ENCODE peak calls at places on chromosomes 2 and 18, in four cellular contexts. O is HFFc6, K is brain microvascular endothelial cell, U is ascending aorta. E is an unnamed sample.

GRCh38 chr2:237553959-237554358 is 12.4 kb upstream of the PRLH start:
- DNase-seq in O (no peak), U (no peak), K (no peak), E (no peak)

GRCh38 chr18:48975221-48975816 is 24.6 kb upstream of the SMAD7 start:
- DNase-seq in K (no peak), U (no peak), O (no peak), E (no peak)

GRCh38 chr2:217204358-217204757 is 344.5 kb upstream of the TNP1 start:
- DNase-seq in U (no peak), K (no peak), O (peak), E (no peak)

GRCh38 chr2:239110595-239111048 is 262.7 kb downstream of the TWIST2 start:
- DNase-seq in U (no peak), O (no peak), K (no peak), E (no peak)

GRCh38 chr2:113164930-113165585 is 8.7 kb upstream of the PSD4 start:
- DNase-seq in O (no peak), U (no peak), K (no peak), E (no peak)

GRCh38 chr18:13392899-13393298 is 174.3 kb downstream of the LDLRAD4 start:
- DNase-seq in O (no peak), U (no peak), K (no peak), E (no peak)

GRCh38 chr18:69580107-69580506 is 179.4 kb downstream of the DOK6 start:
- DNase-seq in K (no peak), U (no peak), O (no peak), E (no peak)

GRCh38 chr2:119126650-119127049 is 31.9 kb downstream of the C1QL2 start:
- DNase-seq in U (no peak), K (no peak), O (no peak), E (peak)

GRCh38 chr2:96693286-96694200 is 46.3 kb downstream of the LMAN2L start:
- DNase-seq in O (no peak), U (no peak), K (no peak), E (no peak)

GRCh38 chr2:156466739-156467405 is 30.7 kb downstream of the GPD2 start:
- DNase-seq in K (no peak), U (no peak), O (peak), E (no peak)

GRCh38 chr2:71777946-71778345 is 324.6 kb downstream of the DYSF start:
- DNase-seq in O (no peak), U (no peak), K (no peak), E (no peak)

GRCh38 chr2:48483916-48484315 is 46.0 kb upstream of the STON1 start:
- DNase-seq in K (peak), U (no peak), O (no peak), E (no peak)

GRCh38 chr18:36843784-36844183 is 14.9 kb downstream of the KIAA1328 start:
- DNase-seq in U (no peak), O (no peak), K (no peak), E (no peak)

GRCh38 chr2:80086831-80087230 is 217.7 kb downstream of the LRRTM1 start:
- DNase-seq in U (no peak), K (no peak), O (peak), E (no peak)

GRCh38 chr2:216328347-216328746 is 43.9 kb downstream of the MARCHF4 start:
- DNase-seq in K (peak), U (no peak), O (no peak), E (no peak)

GRCh38 chr18:77208969-77209368 is 40.7 kb upstream of the GALR1 start:
- DNase-seq in O (peak), U (no peak), K (peak), E (no peak)

GRCh38 chr2:208025814-208026184 is 472 bp upstream of the PLEKHM3 start:
- DNase-seq in O (no peak), U (no peak), K (no peak), E (no peak)

GRCh38 chr18:62324917-62325805 is at the start of gene TNFRSF11A:
- DNase-seq in O (no peak), K (no peak), U (no peak), E (peak)

GRCh38 chr2:158994920-158995676 is 26.7 kb downstream of the TANC1 start:
- DNase-seq in K (no peak), O (no peak), U (no peak), E (no peak)

GRCh38 chr2:84458436-84459027 is 548 bp downstream of the SUCLG1 start:
- DNase-seq in O (no peak), K (peak), U (no peak), E (no peak)

GRCh38 chr2:168793596-168793995 is 8.8 kb upstream of the NOSTRIN start:
- DNase-seq in K (no peak), O (no peak), U (no peak), E (no peak)

GRCh38 chr2:227363756-227364155 is 15.3 kb downstream of the TM4SF20 start:
- DNase-seq in K (no peak), O (no peak), U (no peak), E (no peak)

GRCh38 chr18:49490246-49490762 is 3.3 kb upstream of the C18orf32 start:
- DNase-seq in U (no peak), O (no peak), K (no peak), E (no peak)

GRCh38 chr2:45119038-45119437 is 109.8 kb upstream of the SIX2 start:
- DNase-seq in K (peak), O (peak), U (no peak), E (no peak)

GRCh38 chr2:241629762-241630435 is 7.1 kb downstream of the THAP4 start:
- DNase-seq in K (no peak), U (no peak), O (no peak), E (no peak)

GRCh38 chr2:14756981-14757657 is 124.6 kb downstream of the LRATD1 start:
- DNase-seq in U (no peak), K (peak), O (peak), E (no peak)

GRCh38 chr2:232377319-232377718 is 1.2 kb upstream of the ALPP start:
- DNase-seq in K (no peak), U (no peak), O (no peak), E (no peak)

GRCh38 chr18:23872701-23873550 is 141.6 kb upstream of the TTC39C start:
- DNase-seq in O (no peak), K (no peak), U (no peak), E (no peak)

GRCh38 chr2:7452110-7452851 is 535.1 kb downstream of the RNF144A start:
- DNase-seq in O (no peak), K (no peak), U (no peak), E (no peak)

GRCh38 chr2:7449287-7449686 is 532.1 kb downstream of the RNF144A start:
- DNase-seq in K (no peak), U (no peak), O (no peak), E (no peak)

GRCh38 chr2:7454592-7454991 is 537.4 kb downstream of the RNF144A start:
- DNase-seq in U (no peak), O (no peak), K (no peak), E (no peak)

GRCh38 chr2:7448578-7449264 is 531.5 kb downstream of the RNF144A start:
- DNase-seq in O (no peak), K (no peak), U (no peak), E (no peak)

GRCh38 chr2:7450188-7451156 is 533.3 kb downstream of the RNF144A start:
- DNase-seq in K (no peak), O (no peak), U (no peak), E (no peak)
- TF ChIP-seq CTCF in K (no peak), O (no peak), U (no peak), E (no peak)

GRCh38 chr2:147843864-147844690 is 752 bp upstream of the ACVR2A start:
- DNase-seq in K (peak), O (peak), U (peak), E (peak)
- TF ChIP-seq CTCF in K (peak), O (peak), U (peak), E (no peak)

GRCh38 chr18:78868330-78869316 is 111.0 kb upstream of the SALL3 start:
- DNase-seq in O (no peak), K (no peak), U (no peak), E (no peak)
- TF ChIP-seq CTCF in O (no peak), K (no peak), U (no peak), E (no peak)

DNA sequence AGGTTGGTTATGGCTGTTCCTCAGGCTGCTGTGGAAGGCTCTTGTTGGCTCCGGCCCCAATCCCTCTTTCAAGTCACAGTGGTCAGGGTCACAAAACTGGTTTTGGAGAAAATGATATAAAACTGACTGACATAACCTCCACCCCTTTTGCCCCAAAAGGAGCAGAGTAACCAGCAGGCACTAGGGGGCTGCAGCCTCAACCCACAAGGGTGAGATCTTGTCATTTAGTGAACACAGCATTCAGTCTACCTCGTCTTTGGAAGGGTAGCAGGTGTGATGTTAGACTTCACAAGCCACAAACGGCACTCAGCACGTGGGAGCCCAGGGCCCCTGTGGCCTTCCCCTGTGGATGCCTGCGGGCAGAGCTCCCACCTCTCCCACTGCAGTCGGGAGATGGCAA is 372.1 kb upstream of the MYT1L start:
- DNase-seq in U (no peak), K (no peak), O (no peak), E (no peak)
- TF ChIP-seq CTCF in U (no peak), K (no peak), O (no peak), E (no peak)

E was measured in nephron progenitor cell.